ENCODE peak calls at places on chromosomes 1 and 21, in five cellular contexts. Z is K562, X is SK-N-SH, Y is GM12878, G is HepG2. S is an unnamed sample.

GRCh38 chr1:165815725-165816124 is 11.7 kb upstream of the UCK2 start:
- DNase-seq in Z (no peak), X (no peak), Y (no peak), G (no peak), S (no peak)

GRCh38 chr21:44013380-44014088 is 1.4 kb downstream of the TRAPPC10 start:
- DNase-seq in Z (peak; percentile 15), X (peak; percentile 36), Y (peak; percentile 32), G (no peak), S (peak; percentile 90)

GRCh38 chr1:32494196-32494595 is 29.3 kb downstream of the ZBTB8B start:
- DNase-seq in Z (no peak), X (peak; percentile 85), Y (no peak), G (no peak), S (no peak)

GRCh38 chr1:117600966-117601365 is 4.9 kb upstream of the TENT5C start:
- DNase-seq in Z (no peak), X (no peak), Y (no peak), G (no peak), S (no peak)

GRCh38 chr1:2404890-2405511 is 7.4 kb downstream of the PEX10 start:
- DNase-seq in Z (no peak), X (no peak), Y (no peak), G (no peak), S (no peak)

GRCh38 chr1:220950576-220950975 is 71.3 kb downstream of the HLX start:
- DNase-seq in Z (no peak), X (no peak), Y (no peak), G (no peak), S (no peak)

GRCh38 chr1:193905288-193906085 is 719.1 kb upstream of the B3GALT2 start:
- DNase-seq in Z (no peak), X (no peak), Y (no peak), G (no peak), S (no peak)

GRCh38 chr1:116666747-116667576 is 571 bp downstream of the IGSF3 start:
- DNase-seq in Z (no peak), X (peak; percentile 48), Y (no peak), G (no peak), S (no peak)

GRCh38 chr1:83978056-83978455 is 20.9 kb downstream of the TTLL7 start:
- DNase-seq in Z (no peak), X (no peak), Y (no peak), G (no peak), S (no peak)

GRCh38 chr21:33267250-33267649 is 1.1 kb downstream of the IL10RB start:
- DNase-seq in Z (no peak), X (no peak), Y (no peak), G (no peak), S (no peak)

GRCh38 chr1:50873458-50874187 is 86.4 kb downstream of the FAF1 start:
- DNase-seq in Z (peak; percentile 51), X (peak; percentile 10), Y (peak; percentile 76), G (peak; percentile 23), S (peak; percentile 57)

GRCh38 chr1:153922076-153922837 is 515 bp downstream of the GATAD2B start:
- DNase-seq in Z (peak; percentile 87), X (peak; percentile 78), Y (no peak), G (peak; percentile 51), S (peak; percentile 75)
- TF ChIP-seq REST in Z (no peak), X (no peak), Y (no peak), G (no peak), S (no peak)

GRCh38 chr1:228287541-228288425 is 79.9 kb downstream of the OBSCN start:
- DNase-seq in Z (no peak), X (no peak), Y (no peak), G (no peak), S (no peak)
- TF ChIP-seq GABPA in Z (no peak), X (no peak), Y (no peak), G (no peak), S (no peak)

GRCh38 chr1:27891196-27891889 is 19.0 kb downstream of the THEMIS2 start:
- DNase-seq in Z (no peak), X (no peak), Y (peak; percentile 86), G (no peak), S (peak; percentile 82)
- TF ChIP-seq REST in Z (no peak), X (no peak), Y (no peak), G (no peak), S (no peak)

GRCh38 chr1:47865881-47866535 is 131.2 kb downstream of the TRABD2B start:
- DNase-seq in Z (no peak), X (no peak), Y (no peak), G (peak; percentile 68), S (no peak)
- TF ChIP-seq GABPA in Z (no peak), X (no peak), Y (no peak), G (no peak), S (no peak)

DNA sequence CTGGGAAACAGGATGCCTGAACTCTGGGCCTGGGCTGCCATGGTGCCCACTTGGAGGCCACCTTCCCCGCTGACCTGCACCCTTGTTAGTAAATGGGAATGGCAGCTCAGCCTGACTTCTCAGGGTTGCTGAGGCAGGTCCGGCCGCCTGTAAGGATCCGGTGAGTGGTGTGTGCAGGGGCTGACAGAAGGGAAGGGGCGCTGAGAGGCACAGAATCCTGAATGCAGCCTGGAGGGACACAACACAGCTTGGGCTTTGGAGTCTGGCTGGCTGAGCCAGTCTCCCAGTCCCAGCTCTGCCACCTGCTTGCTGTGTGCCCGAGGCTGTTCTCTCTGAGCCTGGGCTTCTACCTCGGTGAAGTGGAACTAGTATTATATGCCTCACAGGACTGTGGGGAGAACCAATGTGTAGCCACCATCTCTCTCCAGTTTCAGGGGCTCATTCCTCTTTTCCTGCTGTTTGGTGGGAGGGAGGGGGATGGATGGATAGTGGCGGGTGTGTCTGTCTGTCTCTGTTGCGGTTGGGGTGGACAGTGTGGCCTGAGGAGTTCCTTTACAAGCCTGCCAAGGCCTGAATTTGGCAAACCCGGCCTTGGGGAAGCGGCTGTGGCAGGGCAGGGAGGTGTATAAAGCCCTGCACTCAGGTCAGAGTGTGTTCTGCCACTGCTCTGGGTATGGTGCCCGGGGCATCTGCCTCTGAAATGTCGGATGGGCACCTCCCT is 18.0 kb downstream of the ADORA1 start:
- DNase-seq in Z (no peak), X (no peak), Y (no peak), G (no peak), S (no peak)
- TF ChIP-seq REST in Z (no peak), X (no peak), Y (no peak), G (no peak), S (no peak)

DNA sequence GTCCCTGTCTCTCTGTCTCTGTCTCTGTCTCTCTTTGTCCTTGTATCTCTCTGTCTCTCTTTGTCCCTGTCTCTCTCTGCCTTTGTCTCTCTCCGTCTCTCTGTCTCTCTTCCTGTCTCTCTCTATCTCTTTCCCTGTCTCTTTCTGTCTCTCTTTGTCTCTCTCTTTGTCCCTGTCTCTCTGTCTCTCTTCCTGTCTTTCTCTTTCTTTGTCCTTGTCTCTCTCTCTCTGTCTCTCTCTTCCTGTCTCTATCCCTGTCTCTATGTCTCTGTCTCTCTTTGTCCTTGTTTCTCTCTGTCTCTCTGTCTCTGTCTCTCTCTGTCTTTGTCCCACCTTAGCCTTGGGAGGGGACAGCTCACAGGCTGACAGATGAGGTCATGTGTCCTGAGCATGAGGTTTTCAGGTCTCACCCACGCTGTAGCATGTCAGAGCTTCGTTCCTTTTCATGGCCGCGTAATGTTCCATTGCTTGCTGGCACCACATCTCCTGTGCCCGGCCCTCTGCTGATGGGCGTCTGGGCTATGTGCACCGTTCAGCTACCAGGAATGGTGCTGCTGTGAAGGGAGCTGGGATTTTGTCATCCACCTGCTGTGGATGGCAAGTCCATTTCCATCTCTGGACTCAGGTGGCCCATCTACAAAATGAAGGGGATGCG is 27.6 kb downstream of the TP73 start:
- DNase-seq in Z (no peak), X (no peak), Y (no peak), G (no peak), S (no peak)
- TF ChIP-seq GABPA in Z (no peak), X (no peak), Y (no peak), G (no peak), S (no peak)

GRCh38 chr1:100265562-100265930 is 470 bp upstream of the RTCA start:
- DNase-seq in Z (peak; percentile 15), X (no peak), Y (no peak), G (peak; percentile 23), S (no peak)
- TF ChIP-seq REST in Z (no peak), X (no peak), Y (no peak), G (no peak), S (no peak)

GRCh38 chr21:29696947-29697346 is 242.8 kb downstream of the GRIK1 start:
- DNase-seq in Z (no peak), X (no peak), Y (no peak), G (no peak), S (no peak)
- TF ChIP-seq GABPA in Z (no peak), X (no peak), Y (no peak), G (no peak), S (no peak)

GRCh38 chr1:109777436-109777835 is 13.7 kb upstream of the EPS8L3 start:
- DNase-seq in Z (no peak), X (no peak), Y (no peak), G (no peak), S (no peak)
- TF ChIP-seq REST in Z (no peak), X (no peak), Y (no peak), G (no peak), S (no peak)

GRCh38 chr1:154609398-154610380 is 1.7 kb upstream of the ADAR start:
- DNase-seq in Z (no peak), X (no peak), Y (no peak), G (no peak), S (no peak)
- TF ChIP-seq GABPA in Z (no peak), X (no peak), Y (no peak), G (no peak), S (no peak)